ENCODE peak calls at places on chromosomes 16 and 17, in ten cellular contexts. One of them, this sample, is unnamed.

GRCh38 chr16:180921-181667 is 835 bp downstream of the HBQ1 start:
- DNase-seq in heart left ventricle: peak; percentile 70
- DNase-seq in sigmoid colon: peak; percentile 81
- DNase-seq in uterus: peak; percentile 67
- DNase-seq in tibial nerve: peak; percentile 50
- DNase-seq in gastrocnemius medialis: peak; percentile 54
- DNase-seq in ovary: peak; percentile 87
- DNase-seq in stomach: peak; percentile 84
- DNase-seq in IMR-90: peak; percentile 58
- DNase-seq in Peyer's patch: peak; percentile 88
- DNase-seq in this sample: peak; percentile 87

GRCh38 chr17:57032343-57032742 is 52.7 kb upstream of the AKAP1 start:
- DNase-seq in heart left ventricle: peak; percentile 40
- DNase-seq in sigmoid colon: peak; percentile 93
- DNase-seq in uterus: no peak
- DNase-seq in tibial nerve: no peak
- DNase-seq in gastrocnemius medialis: no peak
- DNase-seq in ovary: peak; percentile 36
- DNase-seq in stomach: peak; percentile 70
- DNase-seq in IMR-90: no peak
- DNase-seq in Peyer's patch: no peak
- DNase-seq in this sample: no peak

GRCh38 chr16:9713151-9713550 is 469.1 kb downstream of the GRIN2A start:
- DNase-seq in heart left ventricle: no peak
- DNase-seq in sigmoid colon: no peak
- DNase-seq in uterus: no peak
- DNase-seq in tibial nerve: no peak
- DNase-seq in gastrocnemius medialis: no peak
- DNase-seq in ovary: no peak
- DNase-seq in stomach: no peak
- DNase-seq in IMR-90: no peak
- DNase-seq in Peyer's patch: no peak
- DNase-seq in this sample: no peak

GRCh38 chr16:67181346-67181745 is 2.4 kb downstream of the MATCAP1 start:
- DNase-seq in heart left ventricle: no peak
- DNase-seq in sigmoid colon: peak; percentile 86
- DNase-seq in uterus: peak; percentile 76
- DNase-seq in tibial nerve: no peak
- DNase-seq in gastrocnemius medialis: no peak
- DNase-seq in ovary: peak; percentile 82
- DNase-seq in stomach: no peak
- DNase-seq in IMR-90: peak; percentile 92
- DNase-seq in Peyer's patch: no peak
- DNase-seq in this sample: no peak

GRCh38 chr16:85378145-85379040 is 234.7 kb upstream of the GSE1 start:
- DNase-seq in heart left ventricle: no peak
- DNase-seq in sigmoid colon: peak; percentile 69
- DNase-seq in uterus: no peak
- DNase-seq in tibial nerve: no peak
- DNase-seq in gastrocnemius medialis: no peak
- DNase-seq in ovary: no peak
- DNase-seq in stomach: no peak
- DNase-seq in IMR-90: no peak
- DNase-seq in Peyer's patch: no peak
- DNase-seq in this sample: no peak

GRCh38 chr16:77660311-77660710 is 62.0 kb upstream of the NUDT7 start:
- DNase-seq in heart left ventricle: no peak
- DNase-seq in sigmoid colon: no peak
- DNase-seq in uterus: no peak
- DNase-seq in tibial nerve: no peak
- DNase-seq in gastrocnemius medialis: no peak
- DNase-seq in ovary: no peak
- DNase-seq in stomach: no peak
- DNase-seq in IMR-90: peak; percentile 52
- DNase-seq in Peyer's patch: no peak
- DNase-seq in this sample: no peak

GRCh38 chr17:78241277-78242023 is 10.0 kb downstream of the TMEM235 start:
- DNase-seq in heart left ventricle: no peak
- DNase-seq in sigmoid colon: no peak
- DNase-seq in uterus: no peak
- DNase-seq in tibial nerve: no peak
- DNase-seq in gastrocnemius medialis: no peak
- DNase-seq in ovary: no peak
- DNase-seq in stomach: no peak
- DNase-seq in IMR-90: peak; percentile 47
- DNase-seq in Peyer's patch: no peak
- DNase-seq in this sample: no peak

GRCh38 chr17:15886221-15886620 is 58.7 kb upstream of the ADORA2B start:
- DNase-seq in heart left ventricle: no peak
- DNase-seq in sigmoid colon: no peak
- DNase-seq in uterus: no peak
- DNase-seq in tibial nerve: no peak
- DNase-seq in gastrocnemius medialis: no peak
- DNase-seq in ovary: no peak
- DNase-seq in stomach: no peak
- DNase-seq in IMR-90: no peak
- DNase-seq in Peyer's patch: no peak
- DNase-seq in this sample: no peak

GRCh38 chr17:29642171-29642611 is 19.5 kb upstream of the CORO6 start:
- DNase-seq in heart left ventricle: no peak
- DNase-seq in sigmoid colon: no peak
- DNase-seq in uterus: no peak
- DNase-seq in tibial nerve: no peak
- DNase-seq in gastrocnemius medialis: peak; percentile 94
- DNase-seq in ovary: no peak
- DNase-seq in stomach: no peak
- DNase-seq in IMR-90: no peak
- DNase-seq in Peyer's patch: no peak
- DNase-seq in this sample: no peak

GRCh38 chr17:33531311-33531710 is 238.2 kb upstream of the ASIC2 start:
- DNase-seq in heart left ventricle: no peak
- DNase-seq in sigmoid colon: no peak
- DNase-seq in uterus: no peak
- DNase-seq in tibial nerve: no peak
- DNase-seq in gastrocnemius medialis: no peak
- DNase-seq in ovary: no peak
- DNase-seq in stomach: no peak
- DNase-seq in IMR-90: no peak
- DNase-seq in Peyer's patch: no peak
- DNase-seq in this sample: no peak

GRCh38 chr17:16178836-16179235 is 36.5 kb downstream of the NCOR1 start:
- DNase-seq in heart left ventricle: no peak
- DNase-seq in sigmoid colon: no peak
- DNase-seq in uterus: no peak
- DNase-seq in tibial nerve: no peak
- DNase-seq in gastrocnemius medialis: no peak
- DNase-seq in ovary: no peak
- DNase-seq in stomach: no peak
- DNase-seq in IMR-90: peak; percentile 56
- DNase-seq in Peyer's patch: no peak
- DNase-seq in this sample: no peak

DNA sequence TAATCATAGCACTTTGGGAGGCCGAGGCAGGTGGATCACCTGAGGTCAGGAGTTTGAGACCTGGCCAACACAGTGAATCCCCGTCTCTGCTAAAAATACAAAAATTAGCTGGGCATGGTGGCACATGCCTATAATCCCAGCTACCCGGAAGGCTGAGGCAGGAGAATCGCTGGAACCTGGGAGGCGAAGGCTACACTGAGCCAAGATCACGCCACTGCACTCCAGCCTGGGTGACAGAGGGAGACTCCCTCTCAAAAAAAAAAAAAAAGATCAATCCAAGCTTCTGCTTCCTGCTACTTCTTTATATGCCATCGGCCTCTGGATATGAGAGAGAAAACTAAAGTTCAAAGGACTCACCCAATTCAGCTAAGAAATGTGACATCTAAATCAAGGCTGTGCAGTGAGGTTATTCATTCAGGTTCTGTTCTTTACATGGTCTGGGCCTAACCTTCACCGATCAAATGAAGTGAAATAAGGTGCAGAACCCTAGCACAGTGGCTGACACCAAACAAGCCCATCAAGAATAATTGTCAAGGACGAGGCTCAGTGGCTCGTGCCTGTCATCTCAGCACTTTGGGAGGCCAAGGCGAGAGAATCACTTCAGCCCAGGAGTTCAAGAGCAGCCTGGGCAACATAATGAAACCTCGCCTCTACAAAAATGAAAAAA is 25.6 kb downstream of the ZP2 start:
- DNase-seq in heart left ventricle: no peak
- DNase-seq in sigmoid colon: no peak
- DNase-seq in uterus: no peak
- DNase-seq in tibial nerve: no peak
- DNase-seq in gastrocnemius medialis: no peak
- DNase-seq in ovary: no peak
- DNase-seq in stomach: no peak
- DNase-seq in IMR-90: no peak
- DNase-seq in Peyer's patch: no peak
- DNase-seq in this sample: no peak
- H3K9me3 ChIP-seq in heart left ventricle: no peaks in the 10 kb centered on the region
- H3K9me3 ChIP-seq in sigmoid colon: no peaks in the 10 kb centered on the region
- H3K9me3 ChIP-seq in uterus: no peaks in the 10 kb centered on the region
- H3K9me3 ChIP-seq in tibial nerve: no peaks in the 10 kb centered on the region
- H3K9me3 ChIP-seq in gastrocnemius medialis: no peaks in the 10 kb centered on the region
- H3K9me3 ChIP-seq in ovary: no peaks in the 10 kb centered on the region
- H3K9me3 ChIP-seq in stomach: no peaks in the 10 kb centered on the region
- H3K9me3 ChIP-seq in IMR-90: no peaks in the 10 kb centered on the region
- H3K9me3 ChIP-seq in Peyer's patch: no peaks in the 10 kb centered on the region
- H3K9me3 ChIP-seq in this sample: no peaks in the 10 kb centered on the region

GRCh38 chr16:59290718-59291117 is 556.6 kb upstream of the GOT2 start:
- DNase-seq in heart left ventricle: no peak
- DNase-seq in sigmoid colon: no peak
- DNase-seq in uterus: no peak
- DNase-seq in tibial nerve: no peak
- DNase-seq in gastrocnemius medialis: no peak
- DNase-seq in ovary: no peak
- DNase-seq in stomach: no peak
- DNase-seq in IMR-90: no peak
- DNase-seq in Peyer's patch: no peak
- DNase-seq in this sample: no peak
- TF ChIP-seq POLR2A in heart left ventricle: no peak
- TF ChIP-seq POLR2A in sigmoid colon: no peak
- TF ChIP-seq POLR2A in uterus: no peak
- TF ChIP-seq POLR2A in tibial nerve: no peak
- TF ChIP-seq POLR2A in gastrocnemius medialis: no peak
- TF ChIP-seq POLR2A in ovary: no peak
- TF ChIP-seq POLR2A in stomach: no peak
- TF ChIP-seq POLR2A in IMR-90: no peak
- TF ChIP-seq POLR2A in Peyer's patch: no peak
- TF ChIP-seq POLR2A in this sample: no peak

GRCh38 chr17:27078296-27078695 is 215.6 kb upstream of the WSB1 start:
- DNase-seq in heart left ventricle: no peak
- DNase-seq in sigmoid colon: no peak
- DNase-seq in uterus: no peak
- DNase-seq in tibial nerve: no peak
- DNase-seq in gastrocnemius medialis: no peak
- DNase-seq in ovary: no peak
- DNase-seq in stomach: no peak
- DNase-seq in IMR-90: no peak
- DNase-seq in Peyer's patch: no peak
- DNase-seq in this sample: no peak

GRCh38 chr17:27081002-27081638 is 212.8 kb upstream of the WSB1 start:
- DNase-seq in heart left ventricle: no peak
- DNase-seq in sigmoid colon: no peak
- DNase-seq in uterus: no peak
- DNase-seq in tibial nerve: no peak
- DNase-seq in gastrocnemius medialis: no peak
- DNase-seq in ovary: no peak
- DNase-seq in stomach: no peak
- DNase-seq in IMR-90: no peak
- DNase-seq in Peyer's patch: no peak
- DNase-seq in this sample: no peak

GRCh38 chr17:27079660-27080059 is 214.3 kb upstream of the WSB1 start:
- DNase-seq in heart left ventricle: no peak
- DNase-seq in sigmoid colon: no peak
- DNase-seq in uterus: no peak
- DNase-seq in tibial nerve: no peak
- DNase-seq in gastrocnemius medialis: no peak
- DNase-seq in ovary: no peak
- DNase-seq in stomach: no peak
- DNase-seq in IMR-90: no peak
- DNase-seq in Peyer's patch: no peak
- DNase-seq in this sample: no peak

GRCh38 chr17:27072885-27073284 is 221.0 kb upstream of the WSB1 start:
- DNase-seq in heart left ventricle: no peak
- DNase-seq in sigmoid colon: no peak
- DNase-seq in uterus: no peak
- DNase-seq in tibial nerve: no peak
- DNase-seq in gastrocnemius medialis: no peak
- DNase-seq in ovary: no peak
- DNase-seq in stomach: no peak
- DNase-seq in IMR-90: no peak
- DNase-seq in Peyer's patch: no peak
- DNase-seq in this sample: no peak

GRCh38 chr17:27076814-27077213 is 217.1 kb upstream of the WSB1 start:
- DNase-seq in heart left ventricle: no peak
- DNase-seq in sigmoid colon: no peak
- DNase-seq in uterus: no peak
- DNase-seq in tibial nerve: no peak
- DNase-seq in gastrocnemius medialis: no peak
- DNase-seq in ovary: no peak
- DNase-seq in stomach: no peak
- DNase-seq in IMR-90: no peak
- DNase-seq in Peyer's patch: no peak
- DNase-seq in this sample: no peak
- H3K9me3 ChIP-seq in heart left ventricle: no peaks in the 10 kb centered on the region
- H3K9me3 ChIP-seq in sigmoid colon: no peaks in the 10 kb centered on the region
- H3K9me3 ChIP-seq in uterus: no peaks in the 10 kb centered on the region
- H3K9me3 ChIP-seq in tibial nerve: no peaks in the 10 kb centered on the region
- H3K9me3 ChIP-seq in gastrocnemius medialis: no peaks in the 10 kb centered on the region
- H3K9me3 ChIP-seq in ovary: no peaks in the 10 kb centered on the region
- H3K9me3 ChIP-seq in stomach: no peaks in the 10 kb centered on the region
- H3K9me3 ChIP-seq in IMR-90: peaks cover 2% of the 10 kb centered on the region
- H3K9me3 ChIP-seq in Peyer's patch: no peaks in the 10 kb centered on the region
- H3K9me3 ChIP-seq in this sample: no peaks in the 10 kb centered on the region

DNA sequence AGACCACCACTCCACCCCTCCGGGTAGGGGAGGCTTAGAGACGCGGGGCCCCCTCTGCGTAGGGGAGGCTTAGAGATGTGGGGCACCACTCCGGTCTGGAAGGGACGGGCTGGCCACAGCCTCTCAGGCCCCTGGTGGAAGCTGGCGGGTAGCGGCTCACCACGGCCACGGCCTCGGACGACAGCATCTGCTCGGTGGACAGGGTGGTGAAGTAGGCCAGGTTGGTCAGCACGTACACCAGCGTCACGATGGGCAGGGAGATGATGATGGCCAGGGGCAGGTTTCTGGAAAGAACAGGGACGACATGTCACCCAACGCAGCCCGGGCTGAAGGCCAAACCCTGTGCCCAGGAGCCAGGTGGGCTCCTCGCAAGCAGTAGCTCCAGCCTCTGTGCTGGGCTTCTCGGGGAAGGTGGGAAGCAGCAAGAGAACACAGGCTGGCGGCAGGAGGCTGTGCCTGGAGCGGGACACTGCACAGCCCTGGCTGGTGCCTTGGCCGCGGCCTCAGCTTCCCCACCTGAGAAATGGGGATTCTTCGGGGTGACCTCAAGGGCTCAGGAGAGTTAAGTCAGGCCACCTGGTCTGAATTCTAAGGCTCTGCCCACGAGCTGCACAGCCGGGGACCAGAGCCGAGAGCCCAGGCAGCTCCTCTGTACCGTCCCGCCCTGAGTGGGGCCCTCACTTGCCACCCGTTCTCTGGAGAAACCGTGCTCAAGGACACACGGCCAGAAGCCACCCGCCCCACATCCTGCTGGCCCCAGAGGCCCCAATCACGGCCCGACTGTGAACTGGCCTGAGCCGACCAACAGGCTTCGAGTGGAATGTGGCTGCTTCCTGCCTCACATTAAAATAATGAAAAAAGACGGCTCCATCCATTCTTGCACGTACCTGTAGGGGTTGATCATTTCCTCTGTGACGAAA is 29.5 kb downstream of the SLC7A5 start:
- DNase-seq in heart left ventricle: no peak
- DNase-seq in sigmoid colon: no peak
- DNase-seq in uterus: no peak
- DNase-seq in tibial nerve: no peak
- DNase-seq in gastrocnemius medialis: no peak
- DNase-seq in ovary: peak; percentile 30
- DNase-seq in stomach: no peak
- DNase-seq in IMR-90: no peak
- DNase-seq in Peyer's patch: no peak
- DNase-seq in this sample: no peak
- TF ChIP-seq POLR2A in heart left ventricle: no peak
- TF ChIP-seq POLR2A in sigmoid colon: no peak
- TF ChIP-seq POLR2A in uterus: no peak
- TF ChIP-seq POLR2A in tibial nerve: no peak
- TF ChIP-seq POLR2A in gastrocnemius medialis: no peak
- TF ChIP-seq POLR2A in ovary: no peak
- TF ChIP-seq POLR2A in stomach: no peak
- TF ChIP-seq POLR2A in IMR-90: no peak
- TF ChIP-seq POLR2A in Peyer's patch: no peak
- TF ChIP-seq POLR2A in this sample: no peak